ENCODE peak calls at places on chromosomes 6 and 20, in six cellular contexts. One of them, this sample, is unnamed.

GRCh38 chr6:11033825-11034224 is 10.3 kb downstream of the ELOVL2 start:
- DNase-seq in T follicular helper cell: no peak
- DNase-seq in hepatocyte: no peak
- DNase-seq in activated CD8-positive, alpha-beta T cell treated with anti-CD3 and anti-CD28 coated beads for 36 hours: no peak
- DNase-seq in lung microvascular endothelial cell: no peak
- DNase-seq in A172: peak
- DNase-seq in this sample: no peak

GRCh38 chr20:61057313-61058171 is 194.5 kb upstream of the CDH4 start:
- DNase-seq in T follicular helper cell: no peak
- DNase-seq in hepatocyte: no peak
- DNase-seq in activated CD8-positive, alpha-beta T cell treated with anti-CD3 and anti-CD28 coated beads for 36 hours: no peak
- DNase-seq in lung microvascular endothelial cell: no peak
- DNase-seq in A172: no peak
- DNase-seq in this sample: peak

GRCh38 chr20:24478584-24478983 is 9.2 kb downstream of the SYNDIG1 start:
- DNase-seq in T follicular helper cell: no peak
- DNase-seq in hepatocyte: no peak
- DNase-seq in activated CD8-positive, alpha-beta T cell treated with anti-CD3 and anti-CD28 coated beads for 36 hours: no peak
- DNase-seq in lung microvascular endothelial cell: no peak
- DNase-seq in A172: no peak
- DNase-seq in this sample: no peak

GRCh38 chr20:61954276-61955021 is 111.2 kb downstream of the TAF4 start:
- DNase-seq in T follicular helper cell: no peak
- DNase-seq in hepatocyte: no peak
- DNase-seq in activated CD8-positive, alpha-beta T cell treated with anti-CD3 and anti-CD28 coated beads for 36 hours: no peak
- DNase-seq in lung microvascular endothelial cell: no peak
- DNase-seq in A172: no peak
- DNase-seq in this sample: no peak

GRCh38 chr6:126919947-126920346 is 198.5 kb upstream of the RSPO3 start:
- DNase-seq in T follicular helper cell: no peak
- DNase-seq in hepatocyte: peak
- DNase-seq in activated CD8-positive, alpha-beta T cell treated with anti-CD3 and anti-CD28 coated beads for 36 hours: no peak
- DNase-seq in lung microvascular endothelial cell: no peak
- DNase-seq in A172: peak
- DNase-seq in this sample: no peak

GRCh38 chr6:156471000-156471399 is 306.2 kb upstream of the ARID1B start:
- DNase-seq in T follicular helper cell: no peak
- DNase-seq in hepatocyte: no peak
- DNase-seq in activated CD8-positive, alpha-beta T cell treated with anti-CD3 and anti-CD28 coated beads for 36 hours: no peak
- DNase-seq in lung microvascular endothelial cell: no peak
- DNase-seq in A172: no peak
- DNase-seq in this sample: no peak

GRCh38 chr6:160065200-160065599 is 56.4 kb upstream of the SLC22A1 start:
- DNase-seq in T follicular helper cell: no peak
- DNase-seq in hepatocyte: no peak
- DNase-seq in activated CD8-positive, alpha-beta T cell treated with anti-CD3 and anti-CD28 coated beads for 36 hours: no peak
- DNase-seq in lung microvascular endothelial cell: peak
- DNase-seq in A172: no peak
- DNase-seq in this sample: no peak

GRCh38 chr20:64119681-64120341 is 12.4 kb upstream of the NPBWR2 start:
- DNase-seq in T follicular helper cell: no peak
- DNase-seq in hepatocyte: no peak
- DNase-seq in activated CD8-positive, alpha-beta T cell treated with anti-CD3 and anti-CD28 coated beads for 36 hours: peak
- DNase-seq in lung microvascular endothelial cell: no peak
- DNase-seq in A172: no peak
- DNase-seq in this sample: no peak

GRCh38 chr20:3431109-3431508 is 23.6 kb upstream of the DNAAF9 start:
- DNase-seq in T follicular helper cell: no peak
- DNase-seq in hepatocyte: no peak
- DNase-seq in activated CD8-positive, alpha-beta T cell treated with anti-CD3 and anti-CD28 coated beads for 36 hours: no peak
- DNase-seq in lung microvascular endothelial cell: no peak
- DNase-seq in A172: no peak
- DNase-seq in this sample: peak

GRCh38 chr6:43705996-43706395 is 18.4 kb upstream of the MRPS18A start:
- DNase-seq in T follicular helper cell: no peak
- DNase-seq in hepatocyte: no peak
- DNase-seq in activated CD8-positive, alpha-beta T cell treated with anti-CD3 and anti-CD28 coated beads for 36 hours: no peak
- DNase-seq in lung microvascular endothelial cell: peak
- DNase-seq in A172: no peak
- DNase-seq in this sample: peak

GRCh38 chr6:147287869-147288271 is 83.7 kb downstream of the STXBP5 start:
- DNase-seq in T follicular helper cell: no peak
- DNase-seq in hepatocyte: peak
- DNase-seq in activated CD8-positive, alpha-beta T cell treated with anti-CD3 and anti-CD28 coated beads for 36 hours: no peak
- DNase-seq in lung microvascular endothelial cell: peak
- DNase-seq in A172: peak
- DNase-seq in this sample: no peak

GRCh38 chr6:160010067-160010466 is 41.2 kb downstream of the IGF2R start:
- DNase-seq in T follicular helper cell: no peak
- DNase-seq in hepatocyte: no peak
- DNase-seq in activated CD8-positive, alpha-beta T cell treated with anti-CD3 and anti-CD28 coated beads for 36 hours: no peak
- DNase-seq in lung microvascular endothelial cell: no peak
- DNase-seq in A172: no peak
- DNase-seq in this sample: no peak

GRCh38 chr20:20273281-20273680 is 94.6 kb upstream of the INSM1 start:
- DNase-seq in T follicular helper cell: no peak
- DNase-seq in hepatocyte: no peak
- DNase-seq in activated CD8-positive, alpha-beta T cell treated with anti-CD3 and anti-CD28 coated beads for 36 hours: no peak
- DNase-seq in lung microvascular endothelial cell: no peak
- DNase-seq in A172: no peak
- DNase-seq in this sample: no peak

GRCh38 chr20:4341804-4342560 is 326.6 kb upstream of the RNF24 start:
- DNase-seq in T follicular helper cell: no peak
- DNase-seq in hepatocyte: peak
- DNase-seq in activated CD8-positive, alpha-beta T cell treated with anti-CD3 and anti-CD28 coated beads for 36 hours: no peak
- DNase-seq in lung microvascular endothelial cell: no peak
- DNase-seq in A172: peak
- DNase-seq in this sample: peak

GRCh38 chr6:28137458-28138020 is 4.1 kb upstream of the ZKSCAN8 start:
- DNase-seq in T follicular helper cell: no peak
- DNase-seq in hepatocyte: peak
- DNase-seq in activated CD8-positive, alpha-beta T cell treated with anti-CD3 and anti-CD28 coated beads for 36 hours: peak
- DNase-seq in lung microvascular endothelial cell: peak
- DNase-seq in A172: no peak
- DNase-seq in this sample: peak

GRCh38 chr6:169589699-169590257 is 112.1 kb downstream of the WDR27 start:
- DNase-seq in T follicular helper cell: no peak
- DNase-seq in hepatocyte: no peak
- DNase-seq in activated CD8-positive, alpha-beta T cell treated with anti-CD3 and anti-CD28 coated beads for 36 hours: peak
- DNase-seq in lung microvascular endothelial cell: peak
- DNase-seq in A172: peak
- DNase-seq in this sample: no peak

GRCh38 chr20:57941572-57942381 is 232.0 kb upstream of the PMEPA1 start:
- DNase-seq in T follicular helper cell: no peak
- DNase-seq in hepatocyte: peak
- DNase-seq in activated CD8-positive, alpha-beta T cell treated with anti-CD3 and anti-CD28 coated beads for 36 hours: no peak
- DNase-seq in lung microvascular endothelial cell: no peak
- DNase-seq in A172: no peak
- DNase-seq in this sample: peak

GRCh38 chr6:87151786-87152527 is 3.4 kb upstream of the ZNF292 start:
- DNase-seq in T follicular helper cell: peak
- DNase-seq in hepatocyte: peak
- DNase-seq in activated CD8-positive, alpha-beta T cell treated with anti-CD3 and anti-CD28 coated beads for 36 hours: peak
- DNase-seq in lung microvascular endothelial cell: peak
- DNase-seq in A172: peak
- DNase-seq in this sample: peak

GRCh38 chr6:28486988-28487742 is 28.4 kb downstream of the GPX6 start:
- DNase-seq in T follicular helper cell: no peak
- DNase-seq in hepatocyte: no peak
- DNase-seq in activated CD8-positive, alpha-beta T cell treated with anti-CD3 and anti-CD28 coated beads for 36 hours: no peak
- DNase-seq in lung microvascular endothelial cell: no peak
- DNase-seq in A172: no peak
- DNase-seq in this sample: no peak

GRCh38 chr20:59405226-59405815 is 104.9 kb downstream of the EDN3 start:
- DNase-seq in T follicular helper cell: no peak
- DNase-seq in hepatocyte: no peak
- DNase-seq in activated CD8-positive, alpha-beta T cell treated with anti-CD3 and anti-CD28 coated beads for 36 hours: no peak
- DNase-seq in lung microvascular endothelial cell: no peak
- DNase-seq in A172: no peak
- DNase-seq in this sample: no peak

GRCh38 chr6:4987427-4987826 is 16.4 kb downstream of the RPP40 start:
- DNase-seq in T follicular helper cell: no peak
- DNase-seq in hepatocyte: no peak
- DNase-seq in activated CD8-positive, alpha-beta T cell treated with anti-CD3 and anti-CD28 coated beads for 36 hours: no peak
- DNase-seq in lung microvascular endothelial cell: no peak
- DNase-seq in A172: no peak
- DNase-seq in this sample: no peak

GRCh38 chr20:24001901-24002405 is 13.4 kb upstream of the GGTLC1 start:
- DNase-seq in T follicular helper cell: no peak
- DNase-seq in hepatocyte: no peak
- DNase-seq in activated CD8-positive, alpha-beta T cell treated with anti-CD3 and anti-CD28 coated beads for 36 hours: no peak
- DNase-seq in lung microvascular endothelial cell: no peak
- DNase-seq in A172: no peak
- DNase-seq in this sample: no peak

GRCh38 chr20:1182136-1182535 is 2.6 kb downstream of the TMEM74B start:
- DNase-seq in T follicular helper cell: no peak
- DNase-seq in hepatocyte: no peak
- DNase-seq in activated CD8-positive, alpha-beta T cell treated with anti-CD3 and anti-CD28 coated beads for 36 hours: no peak
- DNase-seq in lung microvascular endothelial cell: no peak
- DNase-seq in A172: no peak
- DNase-seq in this sample: no peak

GRCh38 chr6:26207248-26207801 is 120.1 kb downstream of the HFE start:
- DNase-seq in T follicular helper cell: no peak
- DNase-seq in hepatocyte: no peak
- DNase-seq in activated CD8-positive, alpha-beta T cell treated with anti-CD3 and anti-CD28 coated beads for 36 hours: no peak
- DNase-seq in lung microvascular endothelial cell: no peak
- DNase-seq in A172: no peak
- DNase-seq in this sample: peak

GRCh38 chr20:53707341-53708102 is 113.9 kb upstream of the ZNF217 start:
- DNase-seq in T follicular helper cell: no peak
- DNase-seq in hepatocyte: no peak
- DNase-seq in activated CD8-positive, alpha-beta T cell treated with anti-CD3 and anti-CD28 coated beads for 36 hours: peak
- DNase-seq in lung microvascular endothelial cell: no peak
- DNase-seq in A172: peak
- DNase-seq in this sample: no peak

GRCh38 chr6:42766163-42766670 is 15.6 kb upstream of the BICRAL start:
- DNase-seq in T follicular helper cell: no peak
- DNase-seq in hepatocyte: no peak
- DNase-seq in activated CD8-positive, alpha-beta T cell treated with anti-CD3 and anti-CD28 coated beads for 36 hours: no peak
- DNase-seq in lung microvascular endothelial cell: no peak
- DNase-seq in A172: peak
- DNase-seq in this sample: no peak

GRCh38 chr6:108883172-108883571 is 35.0 kb downstream of the ARMC2 start:
- DNase-seq in T follicular helper cell: no peak
- DNase-seq in hepatocyte: no peak
- DNase-seq in activated CD8-positive, alpha-beta T cell treated with anti-CD3 and anti-CD28 coated beads for 36 hours: no peak
- DNase-seq in lung microvascular endothelial cell: no peak
- DNase-seq in A172: no peak
- DNase-seq in this sample: no peak

GRCh38 chr6:56540950-56541600 is 101.6 kb downstream of the DST start:
- DNase-seq in T follicular helper cell: no peak
- DNase-seq in hepatocyte: peak
- DNase-seq in activated CD8-positive, alpha-beta T cell treated with anti-CD3 and anti-CD28 coated beads for 36 hours: no peak
- DNase-seq in lung microvascular endothelial cell: peak
- DNase-seq in A172: no peak
- DNase-seq in this sample: peak

This sample was measured in left kidney.